ENCODE peak calls at places on chromosome 13, in four cellular contexts. Z is HepG2, V is K562, J is H1. B is an unnamed sample.

GRCh38 chr13:113855931-113856715 is 7.8 kb downstream of the GAS6 start:
- DNase-seq in V (no peak), J (peak), Z (no peak), B (no peak)

GRCh38 chr13:24615911-24616472 is 64.2 kb upstream of the ATP12A start:
- DNase-seq in J (no peak), Z (no peak), V (no peak), B (no peak)

GRCh38 chr13:30884543-30884942 is 21.5 kb upstream of the MEDAG start:
- DNase-seq in J (no peak), V (no peak), Z (no peak), B (no peak)

GRCh38 chr13:108932206-108932605 is 302.8 kb downstream of the MYO16 start:
- DNase-seq in Z (no peak), V (no peak), J (no peak), B (no peak)

GRCh38 chr13:84571264-84571663 is 689.0 kb upstream of the SLITRK1 start:
- DNase-seq in V (no peak), J (no peak), Z (no peak), B (no peak)

GRCh38 chr13:107450426-107450825 is 764.9 kb downstream of the LIG4 start:
- DNase-seq in V (no peak), Z (no peak), J (no peak), B (no peak)

GRCh38 chr13:21055016-21055415 is 6.4 kb downstream of the LATS2 start:
- DNase-seq in J (no peak), V (no peak), Z (no peak), B (no peak)

GRCh38 chr13:27952931-27953670 is 16.0 kb downstream of the CDX2 start:
- DNase-seq in Z (peak), V (no peak), J (no peak), B (no peak)

GRCh38 chr13:73849292-73849691 is 284.9 kb downstream of the KLF12 start:
- DNase-seq in J (no peak), V (no peak), Z (peak), B (peak)

GRCh38 chr13:54676526-54677113 is 1648.0 kb downstream of the OLFM4 start:
- DNase-seq in V (no peak), J (no peak), Z (no peak), B (no peak)

GRCh38 chr13:31011193-31011860 is 78.9 kb downstream of the TEX26 start:
- DNase-seq in V (no peak), Z (no peak), J (no peak), B (no peak)

GRCh38 chr13:82374719-82375118 is 1507.6 kb downstream of the SLITRK1 start:
- DNase-seq in J (no peak), Z (no peak), V (no peak), B (no peak)
- TF ChIP-seq PHF8 in J (no peak), Z (no peak), V (no peak), B (no peak)

GRCh38 chr13:102773441-102774209 is at the start of gene TEX30:
- DNase-seq in J (peak), Z (no peak), V (peak), B (peak)
- TF ChIP-seq CTCF in J (no peak), Z (no peak), V (no peak), B (no peak)

GRCh38 chr13:68254151-68254550 is 1024.0 kb upstream of the PCDH9 start:
- DNase-seq in Z (peak), V (no peak), J (no peak), B (no peak)

GRCh38 chr13:68261105-68261504 is 1031.0 kb upstream of the PCDH9 start:
- DNase-seq in J (peak), Z (peak), V (no peak), B (peak)

DNA sequence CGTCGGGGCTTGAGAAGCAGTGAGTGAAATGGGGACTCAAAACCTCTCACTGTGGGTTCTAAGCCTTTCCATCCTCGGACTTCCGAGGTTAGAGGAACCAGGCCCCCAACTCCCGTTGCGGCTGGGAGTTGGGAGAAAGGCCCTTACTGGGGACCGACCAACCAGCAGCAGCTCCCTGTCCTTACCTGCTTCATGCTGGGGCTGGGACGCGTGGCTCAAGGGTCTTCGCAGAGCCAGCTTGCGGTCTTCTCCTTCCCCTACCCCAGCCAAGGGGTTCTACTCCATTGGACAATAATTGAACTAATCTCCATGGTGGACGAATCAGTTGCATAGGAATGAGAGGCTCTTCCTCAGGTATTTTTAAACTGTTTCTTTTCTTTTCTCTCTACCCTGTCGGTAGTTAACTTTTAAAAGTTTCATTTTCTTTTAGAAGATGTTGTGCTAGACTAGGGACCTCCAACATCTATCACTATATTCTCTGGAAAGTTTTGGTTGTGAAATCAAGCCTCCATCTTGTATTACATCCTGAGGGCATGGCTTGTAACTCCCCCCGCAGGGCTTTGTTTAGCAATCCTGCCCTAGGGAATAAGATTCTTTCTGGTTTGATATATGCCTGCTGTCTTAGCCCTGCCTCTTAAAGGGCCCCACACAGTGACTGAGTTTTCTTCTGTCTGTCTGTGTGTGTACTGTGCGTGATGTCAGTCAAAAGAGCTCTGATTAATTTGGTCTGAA is 1027.1 kb upstream of the PCDH9 start:
- DNase-seq in Z (no peak), V (no peak), J (no peak), B (no peak)
- TF ChIP-seq PHF8 in Z (no peak), V (peak), J (no peak), B (no peak)

GRCh38 chr13:92717857-92718256 is 508.8 kb upstream of the GPC6 start:
- DNase-seq in V (no peak), J (no peak), Z (no peak), B (no peak)

GRCh38 chr13:92719868-92720267 is 506.7 kb upstream of the GPC6 start:
- DNase-seq in V (no peak), J (no peak), Z (no peak), B (no peak)

GRCh38 chr13:92721610-92722009 is 505.0 kb upstream of the GPC6 start:
- DNase-seq in V (no peak), J (no peak), Z (no peak), B (no peak)

DNA sequence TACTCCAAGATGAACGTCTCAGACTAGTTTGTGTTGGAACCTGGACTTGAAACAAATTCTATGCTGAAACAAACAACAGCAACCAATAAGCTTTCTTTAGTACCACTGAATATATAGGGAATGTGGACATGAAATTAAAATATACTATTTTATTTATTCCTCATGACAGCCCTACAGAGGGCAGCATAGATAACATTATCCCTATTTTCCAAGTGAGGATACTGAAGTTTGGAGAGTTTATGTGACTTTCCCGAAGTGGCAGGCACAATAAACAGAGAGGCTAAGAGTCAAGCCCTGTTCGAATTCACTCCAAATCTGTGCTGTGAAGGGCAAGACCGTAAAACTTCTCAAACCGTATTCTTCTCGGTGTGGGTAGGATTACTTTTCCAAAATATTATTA is 509.9 kb upstream of the GPC6 start:
- DNase-seq in V (no peak), Z (peak), J (no peak), B (no peak)
- TF ChIP-seq CTCF in V (no peak), Z (peak), J (no peak), B (no peak)

DNA sequence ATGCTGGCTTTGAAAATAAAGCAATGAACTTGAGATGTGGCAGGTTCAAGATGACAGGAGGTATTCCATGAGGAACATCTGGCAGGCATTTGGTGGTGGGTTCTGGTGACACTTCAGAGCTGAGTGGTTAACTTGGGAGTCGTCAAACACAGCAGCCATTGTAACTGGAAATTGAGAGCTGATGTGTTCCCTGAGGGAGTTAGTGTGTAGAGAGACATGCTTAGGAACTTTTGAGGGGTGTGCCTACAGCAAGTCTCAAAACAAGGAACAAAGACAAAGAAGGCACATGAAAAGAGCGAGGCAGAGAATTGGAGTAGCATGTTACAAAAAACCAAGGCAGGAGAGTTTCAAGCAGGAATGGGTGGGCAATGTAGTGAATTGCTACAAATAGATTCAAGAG is 53.9 kb upstream of the KL start:
- DNase-seq in J (no peak), V (no peak), Z (no peak), B (no peak)
- TF ChIP-seq PHF8 in J (no peak), V (no peak), Z (no peak), B (no peak)

DNA sequence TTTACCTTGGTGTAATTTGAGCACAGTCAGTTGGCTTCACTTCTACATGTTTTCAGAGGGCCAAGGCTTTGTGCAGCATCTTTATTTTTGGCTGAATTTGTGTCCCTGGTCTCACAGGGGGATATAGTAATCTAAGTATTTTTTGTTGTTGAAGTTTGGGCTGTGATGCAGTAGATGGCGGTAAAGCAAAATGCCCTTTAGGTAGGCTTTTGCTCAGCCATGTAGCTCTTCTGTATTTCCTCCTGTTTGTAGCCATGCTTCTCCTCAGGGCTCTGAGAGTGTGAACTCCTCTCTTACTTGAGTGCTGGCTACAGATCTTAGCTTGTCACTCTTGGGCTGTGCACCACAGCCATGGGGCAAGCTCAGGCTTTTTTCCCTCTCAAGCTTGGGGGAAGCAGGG is 328.6 kb downstream of the SLITRK5 start:
- DNase-seq in J (no peak), Z (no peak), V (no peak), B (no peak)
- TF ChIP-seq CTCF in J (no peak), Z (no peak), V (no peak), B (no peak)

GRCh38 chr13:43331676-43332075 is 308.3 kb downstream of the DNAJC15 start:
- DNase-seq in V (no peak), Z (no peak), J (no peak), B (no peak)
- TF ChIP-seq PHF8 in V (no peak), Z (no peak), J (no peak), B (no peak)

GRCh38 chr13:79405501-79405830 is 589 bp downstream of the RBM26 start:
- DNase-seq in J (no peak), Z (no peak), V (no peak), B (peak)

GRCh38 chr13:79406597-79406908 is 498 bp upstream of the RBM26 start:
- DNase-seq in Z (no peak), J (no peak), V (no peak), B (no peak)

GRCh38 chr13:79404985-79405384 is 1.1 kb downstream of the RBM26 start:
- DNase-seq in V (no peak), J (no peak), Z (no peak), B (no peak)

GRCh38 chr13:79407349-79407979 is 1.4 kb upstream of the RBM26 start:
- DNase-seq in Z (no peak), V (no peak), J (no peak), B (no peak)

DNA sequence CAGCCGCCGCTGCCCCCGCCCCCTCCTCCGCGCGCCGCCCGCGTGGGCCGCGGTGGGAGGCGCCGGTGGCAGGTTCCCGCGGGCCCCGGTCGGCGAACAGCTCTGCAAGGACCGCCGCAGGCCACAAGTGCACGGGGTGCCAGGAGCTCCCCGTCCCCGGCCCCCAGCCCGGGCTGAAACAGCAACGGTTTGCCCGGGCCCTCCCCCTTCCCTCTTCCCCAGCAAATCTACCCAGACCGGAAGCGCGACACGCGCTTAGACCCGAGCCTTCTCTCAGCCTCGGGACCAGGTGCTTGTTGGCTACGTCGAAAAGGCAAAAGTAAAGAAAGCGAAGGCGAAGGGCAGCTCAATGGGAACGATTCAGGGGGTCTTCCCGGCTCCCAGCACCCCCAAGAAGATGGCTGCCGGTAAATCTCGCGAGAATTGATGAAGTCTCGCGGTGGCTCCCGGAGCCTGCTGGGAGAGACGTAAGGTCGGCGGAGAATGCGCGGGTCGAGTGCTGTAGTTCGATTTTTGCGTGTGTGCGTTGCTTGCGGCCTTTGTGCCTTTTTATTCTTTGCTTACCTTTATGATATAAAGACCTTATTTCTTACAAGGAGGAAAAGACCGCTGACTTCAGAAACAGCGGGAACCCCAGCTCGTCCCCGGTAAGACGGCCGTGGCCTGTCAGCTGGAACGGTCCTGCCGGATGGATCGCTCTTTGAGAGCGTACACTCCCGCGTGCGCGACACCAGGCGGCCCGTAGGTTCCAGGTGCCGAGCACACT is at the start of gene RBM26:
- DNase-seq in Z (peak), J (peak), V (peak), B (peak)
- TF ChIP-seq CTCF in Z (peak), J (no peak), V (no peak), B (no peak)

GRCh38 chr13:97124237-97124636 is 97.9 kb upstream of the MBNL2 start:
- DNase-seq in Z (no peak), J (no peak), V (no peak), B (no peak)

GRCh38 chr13:97122381-97122996 is 99.6 kb upstream of the MBNL2 start:
- DNase-seq in J (no peak), Z (no peak), V (no peak), B (no peak)

GRCh38 chr13:97125051-97125809 is 96.9 kb upstream of the MBNL2 start:
- DNase-seq in V (no peak), J (no peak), Z (peak), B (no peak)

GRCh38 chr13:97127842-97128241 is 94.3 kb upstream of the MBNL2 start:
- DNase-seq in Z (peak), J (no peak), V (no peak), B (no peak)

DNA sequence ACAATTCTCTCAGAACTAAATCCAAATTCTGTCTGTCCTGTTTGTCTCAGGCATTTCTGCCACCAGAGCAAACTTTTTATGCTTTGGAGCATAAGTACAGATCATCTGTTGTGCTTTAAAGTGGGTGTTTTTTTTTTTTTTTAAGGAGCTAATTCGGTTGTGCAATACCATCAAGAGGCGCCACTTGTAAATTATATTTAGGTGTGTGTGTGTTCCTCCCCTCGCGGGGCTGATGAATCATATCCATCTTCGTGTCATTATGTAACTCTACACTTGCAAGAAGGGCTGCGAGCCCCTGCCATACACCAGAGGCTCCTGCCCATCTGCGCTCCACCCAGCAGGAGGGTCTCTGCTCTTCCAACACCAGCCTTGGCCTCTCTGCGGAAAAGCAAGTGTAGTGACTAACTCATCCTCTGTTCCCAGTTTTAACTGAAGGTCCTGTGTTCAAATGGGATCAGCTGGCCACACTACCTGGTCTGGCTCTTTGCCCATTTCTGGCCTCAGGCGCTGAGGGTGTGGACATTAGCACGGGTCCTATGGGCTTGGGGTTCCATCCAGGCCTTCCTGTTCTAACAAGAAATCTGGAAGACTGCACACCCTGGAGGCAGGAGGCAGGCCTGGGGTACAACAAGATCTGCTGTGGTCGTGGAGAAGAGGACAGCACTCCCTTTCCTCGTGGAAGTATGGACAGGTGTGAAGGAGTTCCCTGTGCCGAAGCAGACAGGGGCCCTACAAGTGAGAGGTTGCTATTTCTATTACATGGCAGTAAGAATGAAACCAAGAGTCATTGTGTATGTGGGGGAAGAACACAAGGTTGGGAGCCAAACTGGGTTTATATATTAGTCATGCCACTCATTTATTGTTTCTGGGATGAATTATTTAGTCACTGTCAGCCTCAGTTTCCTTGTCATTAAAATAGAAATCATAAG is 96.1 kb upstream of the MBNL2 start:
- DNase-seq in Z (no peak), V (no peak), J (no peak), B (no peak)
- TF ChIP-seq PHF8 in Z (no peak), V (no peak), J (no peak), B (no peak)